ENCODE peak calls at places on chromosomes 1 and 21, in ten cellular contexts. E, L, U, V, Q, H, P, R, F and K are unnamed samples.

GRCh38 chr1:226980565-226981385 is 40.7 kb downstream of the COQ8A start:
- DNase-seq in F (no peak), Q (peak), E (no peak), L (no peak), R (no peak), P (no peak), V (no peak), U (no peak), H (peak), K (no peak)

GRCh38 chr1:177355575-177355974 is 184.8 kb downstream of the BRINP2 start:
- DNase-seq in L (no peak), V (no peak), U (no peak), F (peak), E (peak), P (peak), R (peak), Q (peak), H (peak), K (no peak)

GRCh38 chr1:47569681-47570470 is 132.0 kb downstream of the FOXD2 start:
- DNase-seq in F (peak), E (peak), Q (peak), U (peak), L (peak), H (peak), P (peak), R (peak), V (no peak), K (no peak)

GRCh38 chr1:232473319-232473718 is 156.6 kb downstream of the SIPA1L2 start:
- DNase-seq in L (no peak), U (no peak), Q (no peak), V (no peak), F (peak), H (peak), P (peak), E (no peak), R (no peak), K (no peak)

GRCh38 chr1:87953732-87954344 is 625.2 kb downstream of the LMO4 start:
- DNase-seq in L (peak), E (peak), U (peak), V (peak), H (peak), P (peak), F (peak), R (peak), Q (peak), K (peak)

GRCh38 chr1:115230281-115230680 is 107.8 kb downstream of the NGF start:
- DNase-seq in E (peak), R (no peak), H (no peak), V (no peak), U (no peak), L (no peak), P (no peak), Q (no peak), F (no peak), K (no peak)

GRCh38 chr1:178101266-178101630 is 7.3 kb downstream of the RASAL2 start:
- DNase-seq in H (no peak), P (no peak), R (no peak), E (no peak), L (no peak), V (no peak), Q (no peak), U (no peak), F (no peak), K (no peak)

GRCh38 chr1:99638853-99639252 is 7.1 kb upstream of the PALMD start:
- DNase-seq in P (no peak), U (no peak), H (no peak), L (no peak), E (no peak), Q (no peak), F (no peak), R (no peak), V (no peak), K (no peak)

GRCh38 chr1:160437432-160438319 is 37.3 kb downstream of the VANGL2 start:
- DNase-seq in P (no peak), F (no peak), E (no peak), V (no peak), H (no peak), U (no peak), Q (no peak), L (no peak), R (no peak), K (no peak)

GRCh38 chr1:169809370-169810095 is 14.8 kb upstream of the METTL18 start:
- DNase-seq in P (no peak), Q (peak), R (peak), U (no peak), L (peak), V (no peak), H (no peak), F (peak), E (peak), K (no peak)

GRCh38 chr1:23805025-23805424 is 4.5 kb upstream of the GALE start:
- DNase-seq in V (no peak), R (no peak), P (no peak), H (no peak), F (no peak), E (no peak), L (no peak), U (no peak), Q (no peak), K (no peak)

GRCh38 chr1:234558186-234558836 is 51.7 kb downstream of the IRF2BP2 start:
- DNase-seq in U (peak), P (no peak), H (peak), V (peak), R (no peak), E (no peak), L (no peak), F (no peak), Q (no peak), K (no peak)

GRCh38 chr21:33078907-33079582 is 9.1 kb downstream of the OLIG1 start:
- DNase-seq in R (peak), V (no peak), E (peak), L (peak), Q (peak), F (peak), P (no peak), U (no peak), H (no peak), K (no peak)
- TF ChIP-seq CTCF in R (no peak), V (no peak), E (no peak), L (no peak), Q (no peak), F (no peak), P (no peak), U (no peak), H (no peak), K (no peak)

DNA sequence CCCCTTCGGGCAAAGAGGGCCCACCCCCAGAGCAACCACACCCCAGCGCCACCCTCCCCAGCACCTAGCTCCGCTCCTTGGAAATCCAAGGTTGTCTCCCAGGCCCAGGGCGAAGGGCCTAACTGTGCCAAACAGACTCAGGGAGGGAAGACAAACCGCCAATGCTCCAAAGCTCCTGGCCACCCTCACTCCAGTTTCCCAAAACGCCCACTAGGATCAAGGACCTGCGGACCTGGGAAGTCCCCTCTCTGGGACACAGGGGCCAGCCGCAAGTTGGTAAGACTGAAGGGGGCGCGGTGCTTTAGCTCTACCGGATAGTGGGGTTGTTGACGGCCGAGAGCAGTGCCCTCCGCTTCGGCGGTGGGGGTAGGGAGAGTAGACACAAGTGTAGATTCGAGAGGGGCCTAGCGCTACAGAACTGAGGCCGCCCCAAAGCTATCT is 581 bp downstream of the IRF6 start:
- DNase-seq in U (no peak), P (peak), E (peak), H (peak), R (peak), V (no peak), Q (peak), L (no peak), F (no peak), K (no peak)
- TF ChIP-seq CTCF in U (no peak), P (no peak), E (no peak), H (peak), R (no peak), V (no peak), Q (peak), L (peak), F (no peak), K (no peak)

DNA sequence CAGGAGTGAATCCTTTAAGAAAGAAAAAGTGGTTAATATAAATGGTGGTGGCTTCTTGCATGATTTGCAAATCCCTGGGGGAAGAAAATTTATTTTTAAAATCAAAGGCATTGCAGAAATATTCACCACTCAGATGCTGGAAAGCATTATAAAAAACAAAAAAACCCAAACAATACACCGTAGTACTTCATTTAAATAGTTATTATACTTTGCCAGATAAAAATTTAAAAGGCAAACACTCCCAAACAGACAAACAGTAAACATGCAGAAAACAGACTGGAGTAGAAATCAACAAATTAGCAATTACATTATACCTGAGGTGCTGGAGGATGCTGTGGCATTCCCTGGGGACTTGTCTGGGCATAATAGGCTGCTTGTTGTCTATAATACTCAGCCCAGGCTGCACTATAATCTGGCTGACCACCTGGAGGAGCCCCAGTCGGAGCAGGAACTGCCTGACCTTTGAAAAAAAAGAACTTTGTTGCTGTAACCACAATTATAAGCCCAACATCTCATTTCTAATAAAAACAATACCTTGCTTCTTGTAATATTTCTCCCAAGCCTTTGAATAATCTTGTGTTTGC is 29.9 kb downstream of the FUBP1 start:
- DNase-seq in H (no peak), F (peak), V (no peak), Q (peak), E (peak), L (peak), R (peak), P (no peak), U (no peak), K (no peak)
- TF ChIP-seq CTCF in H (peak), F (peak), V (no peak), Q (peak), E (peak), L (peak), R (no peak), P (no peak), U (peak), K (no peak)

DNA sequence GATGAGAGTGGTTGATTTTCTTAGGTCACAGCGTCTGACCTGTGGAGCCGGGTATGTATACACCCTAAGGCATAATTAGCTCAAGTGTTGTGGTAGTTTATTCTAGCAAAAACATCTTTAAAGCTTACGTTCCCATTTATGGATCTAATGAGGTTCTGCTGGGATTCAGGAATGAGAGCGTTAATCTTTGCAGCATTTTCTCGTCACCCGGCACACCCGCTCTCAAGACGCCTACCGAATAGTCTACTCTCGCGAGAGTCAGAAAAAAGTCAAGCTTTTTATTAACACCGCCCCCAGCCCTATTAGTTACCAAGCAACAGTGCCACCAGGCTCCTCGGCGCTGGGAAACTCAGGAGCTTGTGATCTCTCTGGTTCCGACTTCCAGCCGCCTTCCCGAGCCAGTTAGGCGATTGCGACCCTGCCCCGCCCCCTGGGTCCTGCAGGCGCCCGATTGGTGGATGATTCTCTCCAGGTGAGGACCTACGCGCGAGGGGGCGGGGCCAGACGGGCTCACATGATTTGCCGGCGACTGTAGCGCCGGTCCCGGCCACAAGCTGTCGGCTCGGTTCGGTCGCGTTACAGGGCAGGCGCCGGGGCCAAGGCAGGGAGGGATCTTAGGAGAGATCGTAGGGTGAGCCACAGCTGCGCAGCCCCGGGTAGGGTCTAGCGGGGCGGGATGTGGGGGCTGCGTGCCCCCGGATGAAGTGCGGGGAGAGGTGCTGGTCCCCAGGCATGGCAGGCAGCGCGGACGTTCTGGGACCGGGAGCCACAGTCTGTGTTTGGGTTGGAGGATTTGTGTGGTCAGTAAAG is at the start of gene PFKFB2:
- DNase-seq in Q (peak), P (peak), F (peak), H (peak), R (peak), V (peak), L (peak), E (peak), U (peak), K (peak)
- TF ChIP-seq CTCF in Q (peak), P (no peak), F (no peak), H (peak), R (peak), V (peak), L (peak), E (no peak), U (peak), K (no peak)

DNA sequence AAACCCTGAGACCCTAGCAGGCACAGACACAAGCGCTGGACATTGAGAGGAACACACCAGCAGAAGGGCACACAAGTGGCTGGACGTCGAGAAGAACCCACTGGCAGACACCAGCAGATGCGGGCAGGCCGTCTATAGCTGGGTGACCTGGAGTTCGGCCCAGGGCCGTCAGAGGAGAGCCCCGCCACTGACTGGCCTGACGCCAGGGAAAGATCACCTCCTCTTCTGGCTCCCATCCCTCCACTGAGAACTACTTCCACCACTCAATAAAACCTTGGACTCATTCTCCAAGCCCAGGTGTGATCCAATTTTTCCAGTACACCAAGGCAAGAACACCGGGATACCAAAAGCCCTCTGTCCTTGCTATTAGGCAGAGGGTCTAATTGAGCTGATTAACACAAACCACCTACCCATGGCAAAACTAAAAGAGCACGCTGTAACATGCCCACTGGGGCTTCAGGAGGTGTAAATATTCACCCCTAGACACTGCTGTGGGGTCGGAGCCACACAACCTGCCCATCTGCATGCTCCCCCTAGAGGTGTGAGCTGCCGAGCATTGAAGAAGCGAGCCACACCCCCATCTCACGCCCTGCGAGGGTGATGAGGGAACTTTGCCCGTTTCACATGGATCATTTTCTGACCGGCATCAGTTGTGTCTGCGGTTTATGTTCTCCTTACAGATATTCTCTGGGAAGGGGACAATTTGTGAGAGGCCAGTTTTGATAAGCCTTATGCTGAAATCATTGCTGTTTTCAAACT is 104.8 kb downstream of the HLX start:
- DNase-seq in P (peak), F (no peak), V (no peak), Q (peak), U (no peak), L (peak), H (peak), R (peak), E (no peak), K (no peak)
- TF ChIP-seq CTCF in P (no peak), F (peak), V (no peak), Q (no peak), U (no peak), L (peak), H (peak), R (no peak), E (no peak), K (no peak)